ENCODE peak calls at places on chromosomes 13 and 19, in five cellular contexts. One of them, this sample, is unnamed.

GRCh38 chr13:54210397-54211050 is 1181.9 kb downstream of the OLFM4 start:
- DNase-seq in HCT116: no peak
- DNase-seq in osteoblast: no peak
- DNase-seq in PC-3: peak; percentile 73
- DNase-seq in GM23248: no peak
- DNase-seq in this sample: no peak

GRCh38 chr13:22061371-22061805 is 390.5 kb downstream of the FGF9 start:
- DNase-seq in GM23248: no peak
- DNase-seq in PC-3: no peak
- DNase-seq in HCT116: no peak
- DNase-seq in osteoblast: no peak
- DNase-seq in this sample: no peak

GRCh38 chr19:32418155-32418554 is 12.6 kb downstream of the DPY19L3 start:
- DNase-seq in GM23248: no peak
- DNase-seq in osteoblast: no peak
- DNase-seq in HCT116: no peak
- DNase-seq in PC-3: no peak
- DNase-seq in this sample: no peak

GRCh38 chr19:4575978-4576933 is 16.8 kb upstream of the SEMA6B start:
- DNase-seq in GM23248: peak; percentile 47
- DNase-seq in osteoblast: peak; percentile 98
- DNase-seq in HCT116: no peak
- DNase-seq in PC-3: peak; percentile 68
- DNase-seq in this sample: peak; percentile 74

GRCh38 chr19:57665261-57665806 is 3.4 kb upstream of the ZSCAN4 start:
- DNase-seq in PC-3: no peak
- DNase-seq in HCT116: no peak
- DNase-seq in osteoblast: no peak
- DNase-seq in GM23248: no peak
- DNase-seq in this sample: no peak

GRCh38 chr13:39273953-39274352 is 235.7 kb downstream of the NHLRC3 start:
- DNase-seq in PC-3: peak; percentile 28
- DNase-seq in HCT116: no peak
- DNase-seq in osteoblast: no peak
- DNase-seq in GM23248: no peak
- DNase-seq in this sample: peak; percentile 42

GRCh38 chr19:41744850-41745249 is 10.5 kb upstream of the CEACAM6 start:
- DNase-seq in HCT116: no peak
- DNase-seq in osteoblast: no peak
- DNase-seq in GM23248: no peak
- DNase-seq in PC-3: no peak
- DNase-seq in this sample: no peak

GRCh38 chr19:35932291-35932936 is 3.8 kb upstream of the LRFN3 start:
- DNase-seq in PC-3: peak; percentile 16
- DNase-seq in HCT116: no peak
- DNase-seq in osteoblast: no peak
- DNase-seq in GM23248: no peak
- DNase-seq in this sample: peak; percentile 36

GRCh38 chr13:77519808-77520207 is 15.7 kb upstream of the SCEL start:
- DNase-seq in osteoblast: no peak
- DNase-seq in GM23248: peak; percentile 44
- DNase-seq in PC-3: peak; percentile 51
- DNase-seq in HCT116: no peak
- DNase-seq in this sample: no peak

GRCh38 chr13:60572003-60572792 is 175.2 kb downstream of the TDRD3 start:
- DNase-seq in osteoblast: no peak
- DNase-seq in GM23248: peak; percentile 61
- DNase-seq in HCT116: no peak
- DNase-seq in PC-3: peak; percentile 80
- DNase-seq in this sample: no peak

GRCh38 chr13:112131740-112132113 is 64.8 kb downstream of the SOX1 start:
- DNase-seq in HCT116: no peak
- DNase-seq in GM23248: no peak
- DNase-seq in osteoblast: peak; percentile 62
- DNase-seq in PC-3: no peak
- DNase-seq in this sample: no peak

GRCh38 chr19:13366529-13367143 is 139.6 kb downstream of the CACNA1A start:
- DNase-seq in PC-3: peak; percentile 81
- DNase-seq in GM23248: peak; percentile 48
- DNase-seq in HCT116: peak; percentile 51
- DNase-seq in osteoblast: peak; percentile 86
- DNase-seq in this sample: peak; percentile 79

GRCh38 chr13:64746845-64747244 is 2483.3 kb downstream of the PCDH9 start:
- DNase-seq in PC-3: no peak
- DNase-seq in HCT116: no peak
- DNase-seq in GM23248: no peak
- DNase-seq in osteoblast: no peak
- DNase-seq in this sample: no peak

GRCh38 chr13:112800057-112800456 is 110.2 kb downstream of the ATP11A start:
- DNase-seq in osteoblast: no peak
- DNase-seq in HCT116: no peak
- DNase-seq in PC-3: no peak
- DNase-seq in GM23248: no peak
- DNase-seq in this sample: no peak

GRCh38 chr13:27632648-27633047 is 11.0 kb downstream of the POLR1D start:
- DNase-seq in GM23248: no peak
- DNase-seq in PC-3: no peak
- DNase-seq in osteoblast: no peak
- DNase-seq in HCT116: no peak
- DNase-seq in this sample: no peak

GRCh38 chr19:52991484-52991883 is 22.2 kb upstream of the ERVV-1 start:
- DNase-seq in HCT116: no peak
- DNase-seq in PC-3: peak; percentile 98
- DNase-seq in GM23248: peak; percentile 86
- DNase-seq in osteoblast: peak; percentile 86
- DNase-seq in this sample: no peak

GRCh38 chr19:33879818-33880575 is 83.3 kb downstream of the KCTD15 start:
- DNase-seq in GM23248: no peak
- DNase-seq in osteoblast: no peak
- DNase-seq in PC-3: no peak
- DNase-seq in HCT116: no peak
- DNase-seq in this sample: no peak

GRCh38 chr19:45526143-45526542 is 18.9 kb downstream of the VASP start:
- DNase-seq in HCT116: no peak
- DNase-seq in GM23248: peak; percentile 67
- DNase-seq in PC-3: peak; percentile 75
- DNase-seq in osteoblast: peak; percentile 96
- DNase-seq in this sample: no peak

GRCh38 chr19:41226874-41227390 is 7.9 kb downstream of the AXL start:
- DNase-seq in osteoblast: no peak
- DNase-seq in HCT116: no peak
- DNase-seq in PC-3: no peak
- DNase-seq in GM23248: no peak
- DNase-seq in this sample: no peak

GRCh38 chr19:29375429-29376093 is 150.2 kb upstream of the VSTM2B start:
- DNase-seq in PC-3: no peak
- DNase-seq in HCT116: no peak
- DNase-seq in osteoblast: no peak
- DNase-seq in GM23248: no peak
- DNase-seq in this sample: no peak

GRCh38 chr19:2827022-2827421 is 7.4 kb downstream of the ZNF554 start:
- DNase-seq in HCT116: no peak
- DNase-seq in PC-3: no peak
- DNase-seq in osteoblast: no peak
- DNase-seq in GM23248: no peak
- DNase-seq in this sample: no peak

GRCh38 chr19:37114001-37114400 is 35.8 kb downstream of the ZNF420 start:
- DNase-seq in HCT116: no peak
- DNase-seq in PC-3: no peak
- DNase-seq in osteoblast: no peak
- DNase-seq in GM23248: no peak
- DNase-seq in this sample: no peak

GRCh38 chr19:51488491-51488890 is 10.2 kb downstream of the CEACAM18 start:
- DNase-seq in GM23248: no peak
- DNase-seq in PC-3: no peak
- DNase-seq in HCT116: no peak
- DNase-seq in osteoblast: no peak
- DNase-seq in this sample: no peak

GRCh38 chr19:7188682-7189629 is 105.3 kb downstream of the INSR start:
- DNase-seq in osteoblast: no peak
- DNase-seq in GM23248: no peak
- DNase-seq in PC-3: no peak
- DNase-seq in HCT116: no peak
- DNase-seq in this sample: no peak

GRCh38 chr19:14248578-14249011 is 42.6 kb upstream of the ADGRL1 start:
- DNase-seq in HCT116: no peak
- DNase-seq in osteoblast: peak; percentile 68
- DNase-seq in PC-3: peak; percentile 43
- DNase-seq in GM23248: peak; percentile 41
- DNase-seq in this sample: no peak

GRCh38 chr13:41259875-41260501 is 3.4 kb downstream of the MTRF1 start:
- DNase-seq in GM23248: no peak
- DNase-seq in osteoblast: no peak
- DNase-seq in HCT116: no peak
- DNase-seq in PC-3: no peak
- DNase-seq in this sample: no peak

GRCh38 chr13:100546713-100547405 is 41.7 kb downstream of the GGACT start:
- DNase-seq in HCT116: no peak
- DNase-seq in PC-3: no peak
- DNase-seq in osteoblast: peak; percentile 50
- DNase-seq in GM23248: no peak
- DNase-seq in this sample: no peak

GRCh38 chr13:100542546-100543156 is 45.9 kb downstream of the GGACT start:
- DNase-seq in GM23248: peak; percentile 69
- DNase-seq in PC-3: peak; percentile 66
- DNase-seq in HCT116: no peak
- DNase-seq in osteoblast: peak; percentile 90
- DNase-seq in this sample: peak; percentile 94

GRCh38 chr13:100545684-100546061 is 42.9 kb downstream of the GGACT start:
- DNase-seq in HCT116: no peak
- DNase-seq in GM23248: no peak
- DNase-seq in osteoblast: peak; percentile 59
- DNase-seq in PC-3: no peak
- DNase-seq in this sample: no peak

GRCh38 chr13:100543872-100544602 is 44.6 kb downstream of the GGACT start:
- DNase-seq in osteoblast: peak; percentile 30
- DNase-seq in GM23248: no peak
- DNase-seq in HCT116: no peak
- DNase-seq in PC-3: no peak
- DNase-seq in this sample: no peak

GRCh38 chr13:100544866-100545683 is 43.5 kb downstream of the GGACT start:
- DNase-seq in HCT116: no peak
- DNase-seq in osteoblast: peak; percentile 38
- DNase-seq in GM23248: no peak
- DNase-seq in PC-3: no peak
- DNase-seq in this sample: no peak
- H3K27ac ChIP-seq in HCT116: no peak overlapping the region
- H3K27ac ChIP-seq in osteoblast: no peak overlapping the region
- H3K27ac ChIP-seq in GM23248: no peak overlapping the region
- H3K27ac ChIP-seq in PC-3: no peak overlapping the region
- H3K27ac ChIP-seq in this sample: no peak overlapping the region

DNA sequence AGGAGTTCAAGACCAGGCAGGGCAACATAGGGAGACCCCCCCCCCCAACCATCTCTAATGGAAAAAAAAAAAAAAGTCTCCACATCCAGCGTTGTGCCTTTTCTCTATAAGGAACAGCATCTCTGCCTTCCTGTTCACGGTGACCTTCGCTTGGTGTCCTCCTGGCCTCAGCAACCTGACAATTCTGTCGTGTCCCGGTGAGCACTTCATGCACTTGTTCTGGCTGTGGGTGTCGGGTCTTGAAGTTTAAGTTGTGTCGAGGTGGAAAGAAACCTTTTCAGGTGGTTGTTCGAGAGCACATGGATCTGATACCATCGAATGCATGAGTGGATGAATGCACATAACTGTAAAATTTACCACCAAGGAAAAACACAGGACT is 594 bp downstream of the ZNF559 start:
- DNase-seq in osteoblast: no peak
- DNase-seq in HCT116: no peak
- DNase-seq in GM23248: no peak
- DNase-seq in PC-3: no peak
- DNase-seq in this sample: no peak
- H2AFZ ChIP-seq in osteoblast: peak overlapping the region; percentile 96
- H2AFZ ChIP-seq in HCT116: peak overlapping the region; percentile 78
- H2AFZ ChIP-seq in GM23248: peak overlapping the region; percentile 100
- H2AFZ ChIP-seq in PC-3: peak overlapping the region; percentile 84
- H2AFZ ChIP-seq in this sample: no peak overlapping the region

DNA sequence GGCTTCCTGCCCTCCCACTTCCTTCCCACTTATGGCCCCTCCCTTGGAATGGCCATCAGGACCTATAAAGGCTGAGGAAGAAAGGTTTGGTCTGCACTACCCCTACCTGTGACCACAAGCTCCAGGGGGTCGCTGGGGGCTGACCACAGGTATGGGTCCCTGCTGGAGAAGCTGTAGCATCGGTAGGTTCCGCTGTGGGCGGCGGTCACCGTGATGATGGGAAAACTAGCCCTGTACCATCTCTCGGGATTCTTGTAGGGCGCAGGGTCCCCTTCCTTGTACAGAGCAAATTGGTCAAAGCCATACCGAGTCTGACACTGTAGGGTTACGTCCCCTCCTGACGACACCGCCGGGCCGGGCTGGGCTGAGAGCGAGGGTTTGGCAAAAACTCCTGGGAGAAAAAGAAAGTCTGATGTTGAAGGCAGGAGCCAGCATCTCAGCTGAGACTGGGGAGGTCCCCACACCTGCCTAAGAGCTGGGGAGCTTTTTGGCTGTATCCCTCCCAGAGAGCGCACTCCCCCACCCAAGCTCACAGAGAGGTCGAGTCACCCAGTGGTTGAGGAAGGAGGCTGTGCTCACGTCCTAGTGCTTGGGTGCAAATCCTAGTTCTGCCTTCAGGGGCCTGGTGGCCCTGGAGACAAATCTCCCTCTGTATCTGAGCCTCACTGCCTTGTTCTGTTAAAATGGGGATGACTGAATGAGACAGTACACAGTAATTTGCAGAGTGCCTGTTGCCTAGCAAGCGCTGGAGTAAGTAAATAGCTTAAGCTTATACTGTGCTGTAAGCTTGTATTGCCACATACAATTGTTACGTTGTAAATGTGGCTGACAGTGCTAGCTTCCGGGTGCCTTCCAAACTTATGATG is 10.4 kb downstream of the GP6 start:
- DNase-seq in HCT116: peak; percentile 7
- DNase-seq in GM23248: peak; percentile 22
- DNase-seq in osteoblast: peak; percentile 68
- DNase-seq in PC-3: peak; percentile 32
- DNase-seq in this sample: peak; percentile 66
- H3K27ac ChIP-seq in HCT116: peak overlapping the region; percentile 48
- H3K27ac ChIP-seq in GM23248: no peak overlapping the region
- H3K27ac ChIP-seq in osteoblast: no peak overlapping the region
- H3K27ac ChIP-seq in PC-3: no peak overlapping the region
- H3K27ac ChIP-seq in this sample: peak overlapping the region; percentile 12

GRCh38 chr13:80070024-80070703 is 270.8 kb downstream of the SPRY2 start:
- DNase-seq in GM23248: no peak
- DNase-seq in HCT116: no peak
- DNase-seq in osteoblast: no peak
- DNase-seq in PC-3: no peak
- DNase-seq in this sample: no peak
- H2AFZ ChIP-seq in GM23248: no peak overlapping the region
- H2AFZ ChIP-seq in HCT116: no peak overlapping the region
- H2AFZ ChIP-seq in osteoblast: no peak overlapping the region
- H2AFZ ChIP-seq in PC-3: no peak overlapping the region
- H2AFZ ChIP-seq in this sample: no peak overlapping the region

GRCh38 chr19:55419089-55419488 is 11.5 kb upstream of the UBE2S start:
- DNase-seq in GM23248: no peak
- DNase-seq in PC-3: no peak
- DNase-seq in osteoblast: no peak
- DNase-seq in HCT116: no peak
- DNase-seq in this sample: peak; percentile 67
- H3K27ac ChIP-seq in GM23248: no peak overlapping the region
- H3K27ac ChIP-seq in PC-3: no peak overlapping the region
- H3K27ac ChIP-seq in osteoblast: no peak overlapping the region
- H3K27ac ChIP-seq in HCT116: no peak overlapping the region
- H3K27ac ChIP-seq in this sample: no peak overlapping the region

GRCh38 chr13:52738719-52739467 is 727 bp downstream of the CNMD start:
- DNase-seq in HCT116: no peak
- DNase-seq in GM23248: peak; percentile 3
- DNase-seq in PC-3: no peak
- DNase-seq in osteoblast: no peak
- DNase-seq in this sample: no peak
- H2AFZ ChIP-seq in HCT116: no peak overlapping the region
- H2AFZ ChIP-seq in GM23248: no peak overlapping the region
- H2AFZ ChIP-seq in PC-3: no peak overlapping the region
- H2AFZ ChIP-seq in osteoblast: peak overlapping the region; percentile 56
- H2AFZ ChIP-seq in this sample: no peak overlapping the region